ENCODE peak calls at places on chromosomes 2 and 18, in five cellular contexts. H is B cell, X is tibial nerve, D is H9, B is mammary epithelial cell. J is an unnamed sample.

GRCh38 chr2:109239720-109240119 is 110.7 kb downstream of the SH3RF3 start:
- DNase-seq in H (no peak), X (no peak), D (no peak), B (no peak), J (no peak)

GRCh38 chr2:29042581-29043075 is 31.7 kb downstream of the PCARE start:
- DNase-seq in H (no peak), X (no peak), D (no peak), B (no peak), J (no peak)

GRCh38 chr2:182650704-182651103 is 65.4 kb upstream of the DNAJC10 start:
- DNase-seq in H (no peak), X (no peak), D (no peak), B (peak), J (no peak)

GRCh38 chr2:85988210-85988913 is 99.6 kb upstream of the ST3GAL5 start:
- DNase-seq in H (no peak), X (no peak), D (no peak), B (no peak), J (no peak)

GRCh38 chr18:49878567-49878966 is 65.2 kb upstream of the ACAA2 start:
- DNase-seq in H (no peak), X (no peak), D (no peak), B (peak), J (no peak)

GRCh38 chr2:86107031-86107430 is 996 bp downstream of the PTCD3 start:
- DNase-seq in H (no peak), X (no peak), D (no peak), B (peak), J (no peak)

GRCh38 chr18:58661423-58661822 is 9.8 kb upstream of the MALT1 start:
- DNase-seq in H (no peak), X (no peak), D (no peak), B (no peak), J (no peak)

GRCh38 chr2:176002684-176003225 is 688 bp upstream of the LNPK start:
- DNase-seq in H (no peak), X (peak), D (no peak), B (peak), J (no peak)

GRCh38 chr18:69954719-69955118 is 7.0 kb upstream of the CD226 start:
- DNase-seq in H (no peak), X (no peak), D (no peak), B (no peak), J (no peak)

GRCh38 chr2:234913208-234913626 is 38.6 kb upstream of the SH3BP4 start:
- DNase-seq in H (no peak), X (no peak), D (no peak), B (no peak), J (no peak)

GRCh38 chr2:2834530-2835254 is 503.6 kb upstream of the MYT1L start:
- DNase-seq in H (no peak), X (no peak), D (no peak), B (no peak), J (no peak)

GRCh38 chr2:217593732-217594131 is 409.1 kb downstream of the TNS1 start:
- DNase-seq in H (no peak), X (no peak), D (no peak), B (no peak), J (no peak)

GRCh38 chr2:120990451-120990871 is 254.8 kb downstream of the GLI2 start:
- DNase-seq in H (no peak), X (peak), D (no peak), B (no peak), J (no peak)

GRCh38 chr18:12839057-12839525 is 44.9 kb downstream of the PTPN2 start:
- DNase-seq in H (peak), X (no peak), D (no peak), B (peak), J (no peak)

GRCh38 chr2:205726506-205726905 is 44.2 kb downstream of the NRP2 start:
- DNase-seq in H (no peak), X (no peak), D (no peak), B (no peak), J (no peak)

GRCh38 chr18:24321071-24321470 is 76.6 kb downstream of the OSBPL1A start:
- DNase-seq in H (no peak), X (no peak), D (no peak), B (no peak), J (no peak)

GRCh38 chr2:188819781-188820180 is 154.4 kb upstream of the COL3A1 start:
- DNase-seq in H (no peak), X (no peak), D (no peak), B (no peak), J (no peak)

GRCh38 chr2:238271061-238271554 is 17.3 kb downstream of the PER2 start:
- DNase-seq in H (no peak), X (no peak), D (no peak), B (no peak), J (no peak)

GRCh38 chr2:215380699-215381098 is 55.2 kb downstream of the FN1 start:
- DNase-seq in H (no peak), X (no peak), D (no peak), B (no peak), J (no peak)

GRCh38 chr2:19839438-19839837 is 62.3 kb downstream of the TTC32 start:
- DNase-seq in H (no peak), X (no peak), D (no peak), B (no peak), J (no peak)

GRCh38 chr2:86383844-86384243 is 46.4 kb upstream of the REEP1 start:
- DNase-seq in H (no peak), X (no peak), D (no peak), B (peak), J (no peak)

GRCh38 chr2:84939426-84940087 is 31.4 kb upstream of the KCMF1 start:
- DNase-seq in H (peak), X (no peak), D (no peak), B (peak), J (no peak)

GRCh38 chr2:46519265-46519664 is 39.9 kb downstream of the TMEM247 start:
- DNase-seq in H (no peak), X (no peak), D (no peak), B (no peak), J (no peak)

GRCh38 chr18:42275138-42275535 is 320.1 kb downstream of the PIK3C3 start:
- DNase-seq in H (no peak), X (no peak), D (no peak), B (no peak), J (no peak)

GRCh38 chr2:170929686-170930050 is 615 bp downstream of the GORASP2 start:
- DNase-seq in H (peak), X (peak), D (peak), B (peak), J (peak)

GRCh38 chr2:45855374-45855773 is 203.9 kb downstream of the PRKCE start:
- DNase-seq in H (no peak), X (no peak), D (no peak), B (no peak), J (no peak)

GRCh38 chr2:102337481-102338386 is 17.9 kb upstream of the IL18R1 start:
- DNase-seq in H (no peak), X (no peak), D (no peak), B (peak), J (no peak)

GRCh38 chr2:113219889-113220641 is 46.3 kb downstream of the PSD4 start:
- DNase-seq in H (no peak), X (peak), D (peak), B (no peak), J (no peak)

GRCh38 chr2:210198326-210198725 is 26.9 kb downstream of the ACADL start:
- DNase-seq in H (no peak), X (no peak), D (no peak), B (peak), J (no peak)

GRCh38 chr2:217789736-217790181 is 213.0 kb downstream of the TNS1 start:
- DNase-seq in H (no peak), X (peak), D (no peak), B (no peak), J (no peak)

GRCh38 chr2:74457549-74458131 is 598 bp upstream of the WBP1 start:
- DNase-seq in H (peak), X (no peak), D (peak), B (peak), J (peak)

GRCh38 chr2:223169830-223170605 is 118.0 kb downstream of the KCNE4 start:
- DNase-seq in H (no peak), X (no peak), D (no peak), B (no peak), J (no peak)

GRCh38 chr2:156445311-156446218 is 9.4 kb downstream of the GPD2 start:
- DNase-seq in H (no peak), X (no peak), D (no peak), B (peak), J (no peak)

GRCh38 chr2:120953843-120954584 is 218.3 kb downstream of the GLI2 start:
- DNase-seq in H (no peak), X (no peak), D (no peak), B (no peak), J (no peak)

GRCh38 chr18:76522104-76522503 is 27.1 kb upstream of the ZNF516 start:
- DNase-seq in H (no peak), X (no peak), D (peak), B (no peak), J (peak)

GRCh38 chr18:46338761-46339160 is 234.6 kb downstream of the HAUS1 start:
- DNase-seq in H (no peak), X (no peak), D (no peak), B (no peak), J (peak)

GRCh38 chr18:51028201-51028805 is 1.7 kb upstream of the SMAD4 start:
- DNase-seq in H (no peak), X (no peak), D (no peak), B (no peak), J (no peak)

GRCh38 chr2:174051741-174052638 is 86.8 kb upstream of the SP3 start:
- DNase-seq in H (no peak), X (no peak), D (peak), B (peak), J (peak)

GRCh38 chr2:194559964-194560363 is 1097.1 kb upstream of the SLC39A10 start:
- DNase-seq in H (no peak), X (no peak), D (peak), B (no peak), J (no peak)
- TF ChIP-seq CTCF in H (no peak), X (no peak), D (peak), B (peak), J (no peak)

DNA sequence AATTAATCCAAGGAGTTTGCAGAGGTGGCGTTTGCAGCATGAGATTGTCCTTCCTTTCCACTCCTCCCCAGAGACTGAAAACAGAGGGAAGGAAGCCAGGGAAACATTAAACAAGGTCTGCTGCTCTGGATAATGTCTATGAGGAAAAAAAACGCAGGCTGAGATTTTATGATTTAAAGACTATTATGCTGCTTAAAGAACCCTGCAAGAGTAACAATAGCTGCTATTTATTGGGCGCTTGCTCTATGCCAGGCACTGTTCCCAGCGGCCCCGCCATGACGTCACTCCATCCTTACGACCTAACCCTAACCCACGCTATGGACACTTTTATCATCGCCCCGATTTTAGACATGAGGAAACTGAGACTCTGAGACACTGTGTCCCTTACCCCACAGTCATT is 222.4 kb downstream of the BCL2 start:
- DNase-seq in H (no peak), X (no peak), D (no peak), B (no peak), J (no peak)
- TF ChIP-seq CTCF in H (no peak), X (no peak), D (no peak), B (no peak), J (no peak)

DNA sequence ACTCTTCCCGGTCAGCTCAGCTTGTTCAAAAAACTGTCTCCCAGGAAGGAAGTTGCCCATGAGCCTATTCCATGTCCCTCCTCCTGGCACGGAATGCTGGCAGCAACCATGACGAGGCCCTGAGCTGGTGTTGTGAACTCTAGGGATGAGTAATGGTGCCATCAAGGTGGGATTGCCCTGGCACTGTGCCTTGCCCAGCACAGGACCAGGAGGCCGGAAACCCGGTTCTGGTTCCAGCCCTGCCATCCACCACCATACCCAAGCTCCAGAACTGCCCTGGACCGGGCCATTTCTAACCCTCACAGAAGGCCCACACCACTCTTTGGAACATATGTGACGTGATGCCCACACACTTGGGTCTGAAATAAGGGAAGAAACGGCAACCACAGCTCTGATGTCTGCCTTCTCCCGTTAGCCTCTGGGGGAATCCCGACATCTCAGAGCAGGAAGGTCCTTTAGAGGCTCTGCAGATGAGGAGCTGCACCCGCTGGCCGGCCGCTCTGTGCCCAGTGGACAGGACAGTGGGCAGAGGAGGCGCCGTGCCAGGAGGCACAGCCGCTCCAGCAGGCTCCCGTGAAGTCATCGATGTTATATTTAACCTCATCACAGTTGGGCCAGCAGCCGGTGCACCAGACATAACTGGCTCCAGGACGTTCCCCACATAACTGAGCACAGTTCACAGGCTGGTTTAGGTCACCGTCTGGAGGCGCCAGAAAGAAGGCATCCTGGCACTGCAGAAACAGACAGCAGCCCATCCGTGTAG is 462.0 kb upstream of the ID2 start:
- DNase-seq in H (no peak), X (no peak), D (no peak), B (no peak), J (no peak)
- TF ChIP-seq CTCF in H (no peak), X (no peak), D (no peak), B (no peak), J (no peak)

DNA sequence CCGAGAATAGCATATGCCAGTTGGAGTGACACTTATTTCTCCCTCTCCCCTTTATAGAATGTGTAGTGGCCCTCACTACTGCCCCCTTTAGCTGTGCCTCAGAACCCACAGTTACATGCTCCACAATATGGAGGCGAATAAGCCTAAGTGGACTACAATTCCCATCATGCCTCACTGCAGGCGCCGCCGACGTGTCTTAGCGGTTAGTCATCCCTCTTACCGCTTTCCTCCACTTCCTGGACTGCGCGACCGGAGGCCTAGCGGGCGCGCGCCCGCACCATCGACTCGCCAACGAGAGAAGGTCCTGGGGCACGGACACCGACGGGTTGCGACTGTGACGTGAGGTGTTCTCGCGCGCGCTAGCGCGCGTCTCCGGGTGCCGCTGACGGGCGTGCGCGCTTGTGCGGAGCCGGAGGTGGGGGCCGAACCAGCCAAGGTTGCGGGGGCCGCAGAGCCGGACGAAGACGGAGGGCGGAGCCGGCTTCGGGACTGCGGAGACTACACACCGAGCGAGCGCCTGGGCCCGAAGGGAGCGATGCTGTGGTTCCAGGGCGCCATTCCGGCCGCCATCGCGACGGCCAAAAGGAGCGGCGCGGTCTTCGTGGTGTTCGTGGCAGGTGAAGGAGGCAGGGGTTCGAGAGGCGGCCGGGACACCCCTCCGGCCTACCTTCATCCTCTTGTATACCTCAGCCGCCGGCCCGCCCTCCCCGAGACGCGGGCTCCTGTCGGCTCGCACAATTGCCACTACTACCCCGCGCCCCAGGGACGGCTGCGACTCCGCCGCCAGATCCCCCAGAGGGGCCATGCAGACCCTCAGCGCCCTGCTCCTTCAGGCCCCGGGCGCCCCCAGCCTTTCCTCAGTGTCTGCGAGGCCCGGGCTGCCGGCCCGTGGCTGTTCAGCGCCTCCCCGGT is at the start of gene UBXN4:
- DNase-seq in H (peak), X (peak), D (peak), B (peak), J (peak)
- TF ChIP-seq CTCF in H (peak), X (peak), D (peak), B (peak), J (peak)

J was measured in nephron progenitor cell.